ENCODE peak calls at places on chromosome 7, in four cellular contexts. C, U, B and F are unnamed samples.

GRCh38 chr7:1670894-1671875 is 1.1 kb downstream of the ELFN1 start:
- DNase-seq in C (no peak), U (no peak), B (no peak), F (no peak)

GRCh38 chr7:139317954-139318505 is 23.1 kb upstream of the FMC1 start:
- DNase-seq in C (no peak), U (no peak), B (no peak), F (no peak)

GRCh38 chr7:2660359-2661095 is 27.5 kb upstream of the AMZ1 start:
- DNase-seq in C (no peak), U (peak; percentile 85), B (no peak), F (no peak)

GRCh38 chr7:4783292-4783652 is 7.8 kb downstream of the AP5Z1 start:
- DNase-seq in C (no peak), U (no peak), B (no peak), F (no peak)

GRCh38 chr7:111027396-111027795 is 63.5 kb upstream of the LRRN3 start:
- DNase-seq in C (no peak), U (no peak), B (no peak), F (no peak)

GRCh38 chr7:50531401-50531906 is 33.8 kb downstream of the DDC start:
- DNase-seq in C (peak; percentile 21), U (no peak), B (no peak), F (peak; percentile 52)

GRCh38 chr7:47456210-47456955 is 125.5 kb downstream of the TNS3 start:
- DNase-seq in C (no peak), U (no peak), B (no peak), F (no peak)

GRCh38 chr7:30815016-30815854 is 44.0 kb downstream of the MINDY4 start:
- DNase-seq in C (no peak), U (no peak), B (no peak), F (no peak)

GRCh38 chr7:66502230-66503035 is 126.2 kb upstream of the KCTD7 start:
- DNase-seq in C (no peak), U (peak; percentile 32), B (no peak), F (no peak)

GRCh38 chr7:138663741-138664710 is 37.1 kb downstream of the SVOPL start:
- DNase-seq in C (no peak), U (no peak), B (no peak), F (no peak)

GRCh38 chr7:26584964-26585650 is 279.3 kb downstream of the SKAP2 start:
- DNase-seq in C (no peak), U (no peak), B (no peak), F (no peak)

GRCh38 chr7:44971188-44971907 is 7.5 kb downstream of the MYO1G start:
- DNase-seq in C (no peak), U (no peak), B (no peak), F (no peak)

GRCh38 chr7:36181668-36182067 is 28.6 kb downstream of the EEPD1 start:
- DNase-seq in C (no peak), U (no peak), B (no peak), F (no peak)

GRCh38 chr7:124120911-124121310 is 88.0 kb upstream of the TMEM229A start:
- DNase-seq in C (no peak), U (no peak), B (no peak), F (no peak)

GRCh38 chr7:64494912-64495461 is 67.9 kb downstream of the ZNF680 start:
- DNase-seq in C (no peak), U (no peak), B (no peak), F (no peak)

GRCh38 chr7:102985176-102985783 is 72.5 kb downstream of the LRRC17 start:
- DNase-seq in C (peak; percentile 57), U (no peak), B (no peak), F (no peak)

GRCh38 chr7:108109216-108109908 is 20.8 kb downstream of the LAMB4 start:
- DNase-seq in C (no peak), U (no peak), B (no peak), F (peak; percentile 28)

GRCh38 chr7:140896996-140897395 is 27.7 kb downstream of the BRAF start:
- DNase-seq in C (no peak), U (no peak), B (no peak), F (no peak)

GRCh38 chr7:151735854-151736402 is 141.0 kb downstream of the PRKAG2 start:
- DNase-seq in C (no peak), U (no peak), B (no peak), F (no peak)

GRCh38 chr7:155001756-155002410 is 1.0 kb downstream of the PAXIP1 start:
- DNase-seq in C (no peak), U (peak; percentile 45), B (no peak), F (peak; percentile 26)

GRCh38 chr7:107660381-107661080 is at the start of gene SLC26A4:
- DNase-seq in C (no peak), U (no peak), B (no peak), F (no peak)

GRCh38 chr7:131501422-131501821 is 55.0 kb downstream of the PODXL start:
- DNase-seq in C (peak; percentile 92), U (no peak), B (no peak), F (no peak)

GRCh38 chr7:157673573-157673972 is 336.8 kb downstream of the DNAJB6 start:
- DNase-seq in C (no peak), U (no peak), B (no peak), F (no peak)

GRCh38 chr7:102974366-102975236 is 61.8 kb downstream of the LRRC17 start:
- DNase-seq in C (no peak), U (peak; percentile 65), B (no peak), F (no peak)

GRCh38 chr7:110386914-110387313 is 704.0 kb upstream of the LRRN3 start:
- DNase-seq in C (peak; percentile 79), U (no peak), B (no peak), F (peak; percentile 66)

GRCh38 chr7:102978280-102978679 is 65.5 kb downstream of the LRRC17 start:
- DNase-seq in C (peak; percentile 82), U (no peak), B (no peak), F (peak; percentile 79)

GRCh38 chr7:151897201-151897711 is 20.3 kb upstream of the PRKAG2 start:
- DNase-seq in C (no peak), U (no peak), B (no peak), F (no peak)

GRCh38 chr7:44965937-44966730 is 12.7 kb downstream of the MYO1G start:
- DNase-seq in C (no peak), U (no peak), B (no peak), F (no peak)

GRCh38 chr7:135557455-135558336 is at the start of gene NUP205:
- DNase-seq in C (peak; percentile 85), U (peak; percentile 84), B (peak; percentile 85), F (peak; percentile 88)

GRCh38 chr7:135550196-135550595 is 7.5 kb upstream of the NUP205 start:
- DNase-seq in C (no peak), U (no peak), B (no peak), F (no peak)

DNA sequence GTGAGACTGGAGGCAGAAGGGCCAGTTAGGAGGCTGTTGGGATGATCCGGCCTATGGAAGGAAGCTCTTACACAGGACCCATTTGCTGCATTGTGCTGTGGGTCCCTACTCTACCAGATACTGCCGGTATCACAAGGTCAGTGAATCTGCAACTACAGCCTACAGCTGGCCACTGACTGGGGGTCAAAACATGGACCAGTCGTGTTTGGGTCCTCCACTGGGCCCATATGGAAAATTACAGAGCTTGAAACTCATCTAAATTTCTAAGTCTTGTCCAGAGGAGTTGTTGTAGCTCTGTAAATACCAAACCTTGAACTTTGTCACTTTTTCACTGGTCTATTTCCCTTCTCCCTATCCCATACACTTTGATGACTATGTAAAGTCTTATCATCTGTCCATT is 5.6 kb upstream of the NUP205 start:
- DNase-seq in C (no peak), U (no peak), B (no peak), F (no peak)
- TF ChIP-seq BHLHE40 in C (no peak), U (no peak), B (no peak), F (no peak)

GRCh38 chr7:38311329-38311937 is 38.0 kb upstream of the TARP start:
- DNase-seq in C (no peak), U (peak; percentile 69), B (no peak), F (peak; percentile 51)
- TF ChIP-seq ELK1 in C (no peak), U (no peak), B (no peak), F (no peak)

GRCh38 chr7:21251166-21251806 is 176.6 kb upstream of the SP4 start:
- DNase-seq in C (no peak), U (no peak), B (no peak), F (no peak)
- TF ChIP-seq BHLHE40 in C (no peak), U (no peak), B (no peak), F (no peak)

GRCh38 chr7:22364023-22364422 is 7.1 kb upstream of the RAPGEF5 start:
- DNase-seq in C (no peak), U (no peak), B (no peak), F (no peak)
- TF ChIP-seq ELK1 in C (no peak), U (no peak), B (no peak), F (no peak)

DNA sequence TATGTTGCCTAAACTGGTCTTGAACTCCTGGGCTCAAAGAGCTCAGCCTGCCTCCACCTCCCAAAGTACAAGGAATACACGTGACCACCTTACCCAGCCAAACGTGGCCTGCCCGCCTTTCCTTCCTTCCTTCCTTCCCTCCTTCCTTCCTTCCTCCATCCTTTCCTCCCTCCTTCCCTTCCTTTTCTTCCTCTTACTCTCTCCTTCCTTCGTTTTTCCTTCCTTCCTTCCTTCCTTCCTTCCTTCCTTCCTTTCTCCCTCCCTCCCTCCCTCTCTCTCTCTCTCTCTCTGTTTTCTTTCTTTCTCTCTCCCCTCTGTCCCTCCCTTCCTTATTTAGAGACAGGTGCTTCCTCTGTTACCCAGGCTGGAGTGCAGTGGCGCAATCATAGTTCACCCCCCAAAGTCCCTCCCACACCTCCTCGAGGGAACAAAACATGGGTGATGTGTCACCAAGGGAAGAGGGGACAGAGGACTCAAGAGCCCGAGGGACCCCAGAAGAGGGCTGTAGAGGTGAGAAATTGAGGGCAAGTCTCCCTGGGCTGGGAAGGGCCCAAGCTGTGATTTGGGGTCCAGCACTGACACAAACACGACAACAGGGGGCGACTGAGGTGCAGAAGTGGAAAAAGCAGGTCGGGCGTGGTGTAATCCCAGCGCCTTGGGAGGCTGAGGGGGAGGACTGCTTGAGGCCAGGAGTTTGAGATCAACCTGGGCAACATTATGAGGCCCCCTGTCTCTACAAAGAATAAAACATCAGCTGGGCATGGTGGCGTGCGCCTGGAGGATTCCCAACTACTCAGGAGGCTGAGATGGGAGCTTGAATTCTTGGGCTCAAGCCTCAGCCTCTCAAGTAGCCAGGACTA is 28.1 kb downstream of the EPHB4 start:
- DNase-seq in C (peak; percentile 52), U (peak; percentile 66), B (peak; percentile 5), F (peak; percentile 81)
- TF ChIP-seq BHLHE40 in C (no peak), U (no peak), B (no peak), F (no peak)